ENCODE peak calls at places on chromosome 16, in seven cellular contexts. A, P, M, F, D, O and R are unnamed samples. For H3K27me3, the result is how much of the 10 kb centered on the place peaks cover.

GRCh38 chr16:17213025-17213424 is 257.7 kb downstream of the XYLT1 start:
- DNase-seq in A (no peak), P (no peak), M (no peak), F (no peak), D (no peak), O (no peak), R (no peak)

GRCh38 chr16:62280556-62280955 is 244.3 kb upstream of the CDH8 start:
- DNase-seq in A (no peak), P (no peak), M (no peak), F (no peak), D (peak), O (no peak), R (no peak)

GRCh38 chr16:49620158-49620867 is 235.6 kb downstream of the ZNF423 start:
- DNase-seq in A (no peak), P (peak), M (peak), F (peak), D (peak), O (no peak), R (no peak)

GRCh38 chr16:22075043-22075757 is 17.1 kb upstream of the VWA3A start:
- DNase-seq in A (no peak), P (no peak), M (no peak), F (no peak), D (no peak), O (no peak), R (no peak)

GRCh38 chr16:424033-424622 is 1.3 kb upstream of the RAB11FIP3 start:
- DNase-seq in A (peak), P (peak), M (peak), F (peak), D (no peak), O (no peak), R (peak)

GRCh38 chr16:22721497-22722100 is 92.4 kb upstream of the HS3ST2 start:
- DNase-seq in A (no peak), P (no peak), M (no peak), F (no peak), D (no peak), O (no peak), R (no peak)

GRCh38 chr16:75116081-75116910 is at the start of gene LDHD:
- DNase-seq in A (peak), P (peak), M (peak), F (peak), D (peak), O (peak), R (peak)

GRCh38 chr16:21037736-21038135 is 112.9 kb downstream of the DNAH3 start:
- DNase-seq in A (no peak), P (no peak), M (no peak), F (no peak), D (no peak), O (peak), R (no peak)

GRCh38 chr16:7398536-7398935 is 65.9 kb downstream of the RBFOX1 start:
- DNase-seq in A (no peak), P (no peak), M (no peak), F (no peak), D (no peak), O (no peak), R (no peak)

GRCh38 chr16:81624718-81625543 is 154.2 kb upstream of the PLCG2 start:
- DNase-seq in A (no peak), P (no peak), M (no peak), F (no peak), D (no peak), O (no peak), R (peak)

GRCh38 chr16:50591800-50592771 is 43.9 kb downstream of the NKD1 start:
- DNase-seq in A (no peak), P (peak), M (peak), F (peak), D (peak), O (peak), R (no peak)

GRCh38 chr16:49592507-49593422 is 219.2 kb downstream of the C16orf78 start:
- DNase-seq in A (peak), P (peak), M (peak), F (peak), D (peak), O (peak), R (no peak)

GRCh38 chr16:66270333-66270927 is 96.1 kb upstream of the CDH5 start:
- DNase-seq in A (peak), P (peak), M (peak), F (peak), D (peak), O (peak), R (peak)

GRCh38 chr16:68335175-68335574 is 24.4 kb downstream of the PRMT7 start:
- DNase-seq in A (no peak), P (no peak), M (no peak), F (no peak), D (no peak), O (no peak), R (no peak)

GRCh38 chr16:68396481-68396880 is 51.8 kb downstream of the SMPD3 start:
- DNase-seq in A (peak), P (peak), M (no peak), F (peak), D (peak), O (peak), R (peak)

GRCh38 chr16:86171329-86171728 is 272.4 kb downstream of the IRF8 start:
- DNase-seq in A (no peak), P (no peak), M (no peak), F (no peak), D (peak), O (no peak), R (no peak)

GRCh38 chr16:90019543-90020259 is 445 bp upstream of the DBNDD1 start:
- DNase-seq in A (peak), P (peak), M (peak), F (peak), D (peak), O (peak), R (peak)

GRCh38 chr16:27462200-27462845 is 60.3 kb downstream of the IL21R start:
- DNase-seq in A (no peak), P (no peak), M (peak), F (no peak), D (no peak), O (no peak), R (no peak)

GRCh38 chr16:48978501-48978900 is 303.1 kb downstream of the CBLN1 start:
- DNase-seq in A (no peak), P (no peak), M (no peak), F (no peak), D (no peak), O (no peak), R (no peak)

GRCh38 chr16:63363738-63364137 is 1327.5 kb upstream of the CDH8 start:
- DNase-seq in A (no peak), P (no peak), M (no peak), F (no peak), D (no peak), O (no peak), R (no peak)

GRCh38 chr16:79911660-79912059 is 311.1 kb upstream of the MAF start:
- DNase-seq in A (no peak), P (no peak), M (no peak), F (no peak), D (no peak), O (no peak), R (no peak)

GRCh38 chr16:67990018-67990386 is 9.3 kb downstream of the DPEP2 start:
- DNase-seq in A (no peak), P (no peak), M (no peak), F (no peak), D (no peak), O (no peak), R (no peak)

GRCh38 chr16:49462989-49463371 is 89.4 kb downstream of the C16orf78 start:
- DNase-seq in A (no peak), P (peak), M (no peak), F (no peak), D (no peak), O (no peak), R (no peak)

GRCh38 chr16:79653337-79654000 is 52.9 kb upstream of the MAF start:
- DNase-seq in A (no peak), P (no peak), M (peak), F (peak), D (peak), O (no peak), R (no peak)

GRCh38 chr16:31008154-31008950 is 2.1 kb downstream of the STX1B start:
- DNase-seq in A (no peak), P (no peak), M (no peak), F (no peak), D (no peak), O (no peak), R (no peak)

GRCh38 chr16:29811896-29812665 is at the start of gene PRRT2:
- DNase-seq in A (peak), P (no peak), M (peak), F (peak), D (peak), O (peak), R (no peak)

GRCh38 chr16:86517652-86518258 is 7.4 kb downstream of the FOXF1 start:
- DNase-seq in A (peak), P (peak), M (peak), F (peak), D (peak), O (peak), R (peak)

GRCh38 chr16:54685682-54686081 is 245.0 kb upstream of the IRX5 start:
- DNase-seq in A (no peak), P (no peak), M (no peak), F (no peak), D (no peak), O (no peak), R (no peak)

GRCh38 chr16:15882563-15882962 is 5.8 kb downstream of the CEP20 start:
- DNase-seq in A (no peak), P (no peak), M (no peak), F (no peak), D (no peak), O (no peak), R (no peak)

GRCh38 chr16:87356491-87356853 is 27.1 kb downstream of the FBXO31 start:
- DNase-seq in A (no peak), P (no peak), M (no peak), F (no peak), D (no peak), O (no peak), R (no peak)

GRCh38 chr16:80317132-80318098 is 223.4 kb upstream of the DYNLRB2 start:
- DNase-seq in A (peak), P (no peak), M (no peak), F (no peak), D (peak), O (peak), R (no peak)

GRCh38 chr16:91484-91883 is 13.5 kb downstream of the MPG start:
- DNase-seq in A (no peak), P (peak), M (no peak), F (no peak), D (peak), O (no peak), R (no peak)

GRCh38 chr16:53183442-53183841 is 128.7 kb downstream of the CHD9 start:
- DNase-seq in A (no peak), P (no peak), M (no peak), F (no peak), D (no peak), O (no peak), R (no peak)

GRCh38 chr16:81946206-81946605 is 65.1 kb downstream of the SDR42E1 start:
- DNase-seq in A (no peak), P (no peak), M (no peak), F (no peak), D (no peak), O (no peak), R (no peak)

GRCh38 chr16:62540496-62540895 is 504.3 kb upstream of the CDH8 start:
- DNase-seq in A (no peak), P (no peak), M (no peak), F (no peak), D (no peak), O (no peak), R (no peak)

GRCh38 chr16:35692824-35693223 is 2233.4 kb downstream of the TP53TG3F start:
- DNase-seq in A (no peak), P (no peak), M (no peak), F (no peak), D (no peak), O (no peak), R (peak)

GRCh38 chr16:69120096-69120664 is 12.2 kb downstream of the CHTF8 start:
- DNase-seq in A (no peak), P (no peak), M (no peak), F (no peak), D (no peak), O (no peak), R (no peak)

GRCh38 chr16:12146966-12147365 is 170.4 kb downstream of the SNX29 start:
- DNase-seq in A (no peak), P (no peak), M (no peak), F (no peak), D (no peak), O (no peak), R (no peak)

GRCh38 chr16:4691666-4692412 is 1.5 kb upstream of the NUDT16L1 start:
- DNase-seq in A (no peak), P (no peak), M (peak), F (no peak), D (no peak), O (no peak), R (no peak)

GRCh38 chr16:87556941-87557459 is 45.3 kb upstream of the JPH3 start:
- DNase-seq in A (no peak), P (no peak), M (peak), F (no peak), D (peak), O (no peak), R (no peak)

DNA sequence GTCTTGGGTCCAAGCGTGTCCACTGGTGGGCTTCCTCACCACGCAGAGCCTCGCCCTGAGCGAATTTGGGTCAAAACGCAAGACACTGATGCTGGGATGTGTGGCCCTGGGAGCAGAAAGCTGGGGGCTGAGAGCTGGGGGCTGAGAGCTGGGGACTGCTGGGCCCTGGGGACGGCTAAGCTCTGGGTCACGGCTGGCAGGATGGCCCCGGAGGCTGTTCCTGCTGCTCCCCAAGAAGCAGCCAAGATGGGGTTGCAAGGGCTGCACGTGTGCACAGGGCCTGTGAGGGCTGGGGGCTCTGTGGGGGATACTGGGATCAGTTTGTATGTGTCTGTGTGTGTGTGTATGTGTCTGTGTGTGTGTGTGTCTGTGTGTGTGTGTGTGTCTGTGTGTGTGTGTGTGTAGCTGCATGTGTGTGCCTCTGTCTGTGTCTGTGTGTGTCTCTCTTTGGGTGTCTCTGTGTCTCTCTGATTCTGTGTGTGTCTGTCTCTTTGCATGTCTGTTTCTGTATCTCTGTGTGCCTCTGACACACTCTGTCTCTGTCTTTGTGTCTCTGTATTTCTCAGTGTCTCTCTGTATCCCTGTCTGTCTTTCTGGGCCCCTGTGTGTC is 38.2 kb upstream of the CIBAR2 start:
- DNase-seq in A (no peak), P (no peak), M (no peak), F (no peak), D (no peak), O (no peak), R (no peak)
- H3K27ac ChIP-seq in A (no peak), P (peak), M (peak), F (no peak), D (no peak), O (no peak), R (no peak)

GRCh38 chr16:9480503-9480902 is 389.1 kb downstream of the HAPSTR1 start:
- DNase-seq in A (no peak), P (no peak), M (no peak), F (no peak), D (no peak), O (no peak), R (no peak)

GRCh38 chr16:9481749-9482148 is 390.3 kb downstream of the HAPSTR1 start:
- DNase-seq in A (no peak), P (no peak), M (no peak), F (no peak), D (no peak), O (no peak), R (no peak)

GRCh38 chr16:9484436-9484835 is 393.0 kb downstream of the HAPSTR1 start:
- DNase-seq in A (no peak), P (no peak), M (no peak), F (no peak), D (no peak), O (no peak), R (no peak)

GRCh38 chr16:9476744-9477143 is 385.3 kb downstream of the HAPSTR1 start:
- DNase-seq in A (no peak), P (no peak), M (no peak), F (no peak), D (no peak), O (no peak), R (no peak)

GRCh38 chr16:9479008-9479407 is 387.6 kb downstream of the HAPSTR1 start:
- DNase-seq in A (no peak), P (no peak), M (no peak), F (no peak), D (no peak), O (no peak), R (no peak)
- TF ChIP-seq CTCF in A (no peak), P (no peak), M (no peak), F (no peak), D (no peak), O (no peak), R (no peak)

DNA sequence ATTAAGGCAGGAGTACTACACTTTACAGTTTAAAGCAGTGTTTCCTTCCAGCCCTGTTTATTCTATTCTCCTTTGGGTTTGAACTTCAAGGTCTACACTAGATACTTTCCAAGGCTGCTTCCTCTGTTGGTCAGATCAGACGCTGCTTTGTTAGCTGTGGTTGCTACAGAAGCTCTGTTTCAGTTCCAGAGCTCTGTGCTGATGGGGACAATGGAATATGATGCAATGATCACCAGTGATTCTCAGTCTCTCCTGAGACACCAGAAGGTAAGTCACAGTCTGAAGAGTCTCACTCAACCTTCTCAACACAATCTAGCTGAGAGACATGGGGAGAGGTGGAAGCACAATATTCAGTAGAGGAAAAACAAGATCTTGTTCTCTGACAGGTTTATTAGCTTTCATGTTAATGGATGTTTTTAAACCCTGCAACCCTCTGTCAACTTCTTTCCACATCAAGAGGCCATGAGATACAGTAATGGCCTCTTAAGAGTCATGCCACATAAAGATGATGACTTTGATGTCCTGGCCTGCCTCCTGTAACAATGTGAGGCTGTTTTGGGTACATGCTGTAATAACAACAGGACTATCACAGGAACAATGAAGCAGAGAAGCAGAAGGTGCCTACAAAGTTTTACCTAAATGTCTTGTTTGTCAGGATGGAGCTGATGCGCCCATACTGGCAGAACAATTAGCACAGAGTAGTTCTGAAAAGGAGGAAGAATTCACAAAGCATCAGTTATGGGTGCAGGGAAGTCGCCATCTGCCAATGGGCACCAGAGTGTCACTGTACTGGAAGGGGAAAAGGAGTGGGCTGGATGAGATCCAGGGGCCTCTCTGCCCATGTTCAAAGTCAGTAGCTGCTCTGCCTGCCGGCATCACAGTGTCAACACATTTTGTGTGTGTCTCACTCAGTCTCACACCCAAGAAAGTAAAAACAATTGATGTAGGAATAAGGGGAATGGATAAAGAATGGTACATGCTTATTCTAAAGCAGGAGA is 33.4 kb downstream of the PSME3IP1 start:
- DNase-seq in A (no peak), P (no peak), M (no peak), F (no peak), D (no peak), O (no peak), R (no peak)
- H3K27me3 ChIP-seq in A (under half), P (under half), M (under half), F (under half), D (under half), O (under half), R (under half)

DNA sequence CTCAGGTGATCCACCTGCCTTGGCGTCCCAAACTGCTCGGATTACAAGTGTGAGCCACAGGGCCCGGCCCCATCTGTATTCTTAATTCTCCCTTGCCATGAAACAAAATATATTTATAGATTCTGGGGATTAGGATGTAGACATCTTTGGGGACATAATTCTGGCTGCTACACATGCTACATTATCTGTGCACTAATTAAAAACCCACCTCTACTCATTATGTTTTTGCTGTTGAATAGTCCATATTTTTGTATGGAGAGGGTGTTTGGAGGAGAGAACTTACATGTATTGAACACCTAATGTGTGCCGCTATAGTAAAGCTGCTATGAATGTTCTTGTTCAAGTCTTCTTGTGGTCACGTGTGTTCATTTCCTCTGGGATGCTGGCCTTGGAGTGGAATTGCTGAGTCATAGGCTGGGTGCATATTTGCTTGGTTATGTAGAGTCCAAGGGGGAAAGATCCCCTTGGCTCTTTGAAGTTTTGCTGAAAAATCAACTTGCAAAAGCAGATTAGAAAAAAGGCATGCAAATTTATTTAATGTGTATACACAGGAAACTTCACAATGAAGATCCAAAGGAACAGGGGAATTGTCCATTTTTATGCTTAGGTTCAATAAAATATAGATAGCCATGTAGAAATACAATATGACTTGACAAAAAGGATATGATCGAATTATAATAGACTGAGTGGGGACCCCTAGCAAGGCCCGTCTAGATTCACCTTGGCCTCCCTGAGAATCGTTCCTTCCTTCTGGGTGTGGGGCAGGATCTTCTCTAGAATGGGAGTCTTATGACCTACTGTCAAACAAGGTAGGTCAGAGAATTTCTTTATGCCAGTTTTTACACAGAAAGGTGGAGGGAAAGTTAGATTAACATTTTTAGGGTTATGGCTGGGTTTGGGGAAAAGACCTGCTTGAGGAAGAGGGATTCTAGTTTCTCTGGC is 42.1 kb upstream of the GPRC5B start:
- DNase-seq in A (no peak), P (no peak), M (no peak), F (no peak), D (no peak), O (no peak), R (no peak)
- H3K27ac ChIP-seq in A (no peak), P (no peak), M (no peak), F (no peak), D (no peak), O (no peak), R (no peak)

GRCh38 chr16:77912617-77913016 is 109.7 kb upstream of the CLEC3A start:
- DNase-seq in A (no peak), P (no peak), M (no peak), F (peak), D (no peak), O (no peak), R (no peak)
- TF ChIP-seq CTCF in A (no peak), P (no peak), M (no peak), F (no peak), D (no peak), O (no peak), R (no peak)

GRCh38 chr16:88927010-88927409 is 50.0 kb downstream of the CBFA2T3 start:
- DNase-seq in A (no peak), P (no peak), M (no peak), F (no peak), D (no peak), O (no peak), R (peak)
- H3K27me3 ChIP-seq in A (under half), P (half or more), M (under half), F (under half), D (under half), O (under half), R (under half)

GRCh38 chr16:56965939-56966515 is 4.3 kb downstream of the CETP start:
- DNase-seq in A (no peak), P (no peak), M (no peak), F (no peak), D (no peak), O (no peak), R (no peak)
- H3K27ac ChIP-seq in A (no peak), P (peak), M (peak), F (no peak), D (no peak), O (no peak), R (no peak)